ENCODE peak calls at places on chromosomes 3 and 15, in six cellular contexts. One of them, this sample, is unnamed.
A peak's percentile ranks its signal among the peaks of the same experiment; 100 is the strongest.

GRCh38 chr3:105827101-105827634 is 41.6 kb downstream of the CBLB start:
- DNase-seq in heart left ventricle: no peak
- DNase-seq in NCI-H1436: no peak
- DNase-seq in fibroblast of pulmonary artery: peak; percentile 81
- DNase-seq in psoas muscle: no peak
- DNase-seq in NCI-H526: no peak
- DNase-seq in this sample: no peak

GRCh38 chr15:97875513-97876285 is 84.8 kb upstream of the ARRDC4 start:
- DNase-seq in NCI-H526: no peak
- DNase-seq in psoas muscle: no peak
- DNase-seq in fibroblast of pulmonary artery: no peak
- DNase-seq in NCI-H1436: peak; percentile 15
- DNase-seq in heart left ventricle: peak; percentile 71
- DNase-seq in this sample: no peak

GRCh38 chr3:99504258-99504657 is 134.1 kb upstream of the COL8A1 start:
- DNase-seq in NCI-H1436: no peak
- DNase-seq in fibroblast of pulmonary artery: no peak
- DNase-seq in psoas muscle: no peak
- DNase-seq in NCI-H526: no peak
- DNase-seq in heart left ventricle: no peak
- DNase-seq in this sample: no peak

GRCh38 chr3:63960048-63960711 is 48.0 kb upstream of the SCAANT1 start:
- DNase-seq in NCI-H526: no peak
- DNase-seq in NCI-H1436: no peak
- DNase-seq in psoas muscle: peak; percentile 61
- DNase-seq in fibroblast of pulmonary artery: peak; percentile 77
- DNase-seq in heart left ventricle: peak; percentile 46
- DNase-seq in this sample: no peak

GRCh38 chr15:92091155-92091734 is 237.7 kb downstream of the SLCO3A1 start:
- DNase-seq in NCI-H1436: no peak
- DNase-seq in NCI-H526: peak; percentile 83
- DNase-seq in psoas muscle: no peak
- DNase-seq in heart left ventricle: peak; percentile 67
- DNase-seq in fibroblast of pulmonary artery: peak; percentile 41
- DNase-seq in this sample: peak; percentile 41

GRCh38 chr15:80576519-80577090 is 118.5 kb upstream of the ABHD17C start:
- DNase-seq in NCI-H1436: no peak
- DNase-seq in fibroblast of pulmonary artery: no peak
- DNase-seq in heart left ventricle: no peak
- DNase-seq in psoas muscle: no peak
- DNase-seq in NCI-H526: no peak
- DNase-seq in this sample: no peak

GRCh38 chr3:156233875-156234274 is 113.5 kb downstream of the KCNAB1 start:
- DNase-seq in NCI-H526: no peak
- DNase-seq in NCI-H1436: no peak
- DNase-seq in fibroblast of pulmonary artery: no peak
- DNase-seq in psoas muscle: no peak
- DNase-seq in heart left ventricle: no peak
- DNase-seq in this sample: no peak

GRCh38 chr3:168714609-168715240 is 619.0 kb upstream of the GOLIM4 start:
- DNase-seq in NCI-H526: no peak
- DNase-seq in NCI-H1436: no peak
- DNase-seq in fibroblast of pulmonary artery: no peak
- DNase-seq in heart left ventricle: no peak
- DNase-seq in psoas muscle: no peak
- DNase-seq in this sample: no peak

GRCh38 chr3:59456852-59457485 is 407.1 kb upstream of the CFAP20DC start:
- DNase-seq in NCI-H1436: no peak
- DNase-seq in heart left ventricle: no peak
- DNase-seq in psoas muscle: no peak
- DNase-seq in NCI-H526: no peak
- DNase-seq in fibroblast of pulmonary artery: no peak
- DNase-seq in this sample: no peak

GRCh38 chr3:190261740-190262139 is 60.5 kb downstream of the CLDN1 start:
- DNase-seq in psoas muscle: no peak
- DNase-seq in heart left ventricle: no peak
- DNase-seq in NCI-H526: no peak
- DNase-seq in NCI-H1436: no peak
- DNase-seq in fibroblast of pulmonary artery: no peak
- DNase-seq in this sample: no peak

GRCh38 chr3:125357032-125357658 is 18.0 kb downstream of the ZNF148 start:
- DNase-seq in fibroblast of pulmonary artery: no peak
- DNase-seq in heart left ventricle: peak; percentile 76
- DNase-seq in NCI-H1436: no peak
- DNase-seq in NCI-H526: peak; percentile 78
- DNase-seq in psoas muscle: peak; percentile 74
- DNase-seq in this sample: no peak

GRCh38 chr15:83971967-83972366 is 263.6 kb upstream of the GOLGA6L4 start:
- DNase-seq in psoas muscle: no peak
- DNase-seq in fibroblast of pulmonary artery: no peak
- DNase-seq in NCI-H1436: no peak
- DNase-seq in heart left ventricle: no peak
- DNase-seq in NCI-H526: no peak
- DNase-seq in this sample: no peak

GRCh38 chr3:188421151-188421821 is 267.3 kb downstream of the LPP start:
- DNase-seq in fibroblast of pulmonary artery: peak; percentile 80
- DNase-seq in heart left ventricle: no peak
- DNase-seq in NCI-H526: no peak
- DNase-seq in psoas muscle: no peak
- DNase-seq in NCI-H1436: no peak
- DNase-seq in this sample: no peak

GRCh38 chr15:100341662-100342560 is at the start of gene ADAMTS17:
- DNase-seq in heart left ventricle: peak; percentile 95
- DNase-seq in NCI-H526: peak; percentile 97
- DNase-seq in psoas muscle: peak; percentile 98
- DNase-seq in NCI-H1436: peak; percentile 87
- DNase-seq in fibroblast of pulmonary artery: peak; percentile 95
- DNase-seq in this sample: no peak

GRCh38 chr3:73086071-73086494 is 24.6 kb downstream of the EBLN2 start:
- DNase-seq in fibroblast of pulmonary artery: peak; percentile 62
- DNase-seq in NCI-H526: peak; percentile 43
- DNase-seq in NCI-H1436: no peak
- DNase-seq in psoas muscle: no peak
- DNase-seq in heart left ventricle: no peak
- DNase-seq in this sample: no peak

GRCh38 chr3:15512173-15512572 is 9.3 kb downstream of the COLQ start:
- DNase-seq in NCI-H526: no peak
- DNase-seq in psoas muscle: peak; percentile 79
- DNase-seq in heart left ventricle: peak; percentile 69
- DNase-seq in NCI-H1436: peak; percentile 76
- DNase-seq in fibroblast of pulmonary artery: peak; percentile 47
- DNase-seq in this sample: peak; percentile 61

GRCh38 chr3:62601238-62601856 is 228.0 kb upstream of the FEZF2 start:
- DNase-seq in NCI-H1436: no peak
- DNase-seq in heart left ventricle: no peak
- DNase-seq in psoas muscle: no peak
- DNase-seq in fibroblast of pulmonary artery: peak; percentile 66
- DNase-seq in NCI-H526: peak; percentile 55
- DNase-seq in this sample: no peak

GRCh38 chr3:127050733-127051132 is 67.8 kb downstream of the PLXNA1 start:
- DNase-seq in heart left ventricle: peak; percentile 8
- DNase-seq in NCI-H1436: no peak
- DNase-seq in psoas muscle: peak; percentile 40
- DNase-seq in fibroblast of pulmonary artery: no peak
- DNase-seq in NCI-H526: no peak
- DNase-seq in this sample: no peak

GRCh38 chr15:35117508-35118280 is 32.6 kb upstream of the NANOGP8 start:
- DNase-seq in psoas muscle: no peak
- DNase-seq in NCI-H1436: no peak
- DNase-seq in NCI-H526: peak; percentile 34
- DNase-seq in heart left ventricle: no peak
- DNase-seq in fibroblast of pulmonary artery: no peak
- DNase-seq in this sample: no peak

GRCh38 chr3:87175662-87176230 is 51.4 kb upstream of the CHMP2B start:
- DNase-seq in NCI-H1436: no peak
- DNase-seq in fibroblast of pulmonary artery: no peak
- DNase-seq in NCI-H526: no peak
- DNase-seq in heart left ventricle: no peak
- DNase-seq in psoas muscle: no peak
- DNase-seq in this sample: no peak

GRCh38 chr3:12655701-12656100 is 8.2 kb downstream of the RAF1 start:
- DNase-seq in psoas muscle: no peak
- DNase-seq in fibroblast of pulmonary artery: no peak
- DNase-seq in heart left ventricle: no peak
- DNase-seq in NCI-H526: no peak
- DNase-seq in NCI-H1436: no peak
- DNase-seq in this sample: no peak

GRCh38 chr3:88248658-88249057 is 98.9 kb downstream of the C3orf38 start:
- DNase-seq in fibroblast of pulmonary artery: no peak
- DNase-seq in NCI-H1436: no peak
- DNase-seq in NCI-H526: no peak
- DNase-seq in psoas muscle: no peak
- DNase-seq in heart left ventricle: no peak
- DNase-seq in this sample: no peak

GRCh38 chr3:134904796-134905646 is 110.0 kb downstream of the EPHB1 start:
- DNase-seq in NCI-H1436: no peak
- DNase-seq in NCI-H526: no peak
- DNase-seq in heart left ventricle: no peak
- DNase-seq in fibroblast of pulmonary artery: no peak
- DNase-seq in psoas muscle: no peak
- DNase-seq in this sample: no peak

GRCh38 chr3:100072328-100073048 is 41.8 kb downstream of the FILIP1L start:
- DNase-seq in NCI-H1436: no peak
- DNase-seq in fibroblast of pulmonary artery: no peak
- DNase-seq in NCI-H526: no peak
- DNase-seq in heart left ventricle: no peak
- DNase-seq in psoas muscle: no peak
- DNase-seq in this sample: no peak

GRCh38 chr3:105611304-105612192 is 244.8 kb downstream of the ALCAM start:
- DNase-seq in heart left ventricle: no peak
- DNase-seq in NCI-H526: peak; percentile 84
- DNase-seq in fibroblast of pulmonary artery: no peak
- DNase-seq in psoas muscle: no peak
- DNase-seq in NCI-H1436: no peak
- DNase-seq in this sample: peak; percentile 30

GRCh38 chr3:195899701-195900425 is 8.5 kb downstream of the TNK2 start:
- DNase-seq in heart left ventricle: no peak
- DNase-seq in fibroblast of pulmonary artery: no peak
- DNase-seq in psoas muscle: peak; percentile 51
- DNase-seq in NCI-H1436: no peak
- DNase-seq in NCI-H526: no peak
- DNase-seq in this sample: no peak

GRCh38 chr3:10193692-10194327 is 29.1 kb downstream of the IRAK2 start:
- DNase-seq in heart left ventricle: no peak
- DNase-seq in psoas muscle: no peak
- DNase-seq in fibroblast of pulmonary artery: no peak
- DNase-seq in NCI-H1436: no peak
- DNase-seq in NCI-H526: no peak
- DNase-seq in this sample: no peak

GRCh38 chr15:31853370-31853769 is 176.9 kb upstream of the CHRNA7 start:
- DNase-seq in heart left ventricle: no peak
- DNase-seq in NCI-H526: no peak
- DNase-seq in psoas muscle: no peak
- DNase-seq in fibroblast of pulmonary artery: no peak
- DNase-seq in NCI-H1436: no peak
- DNase-seq in this sample: no peak

GRCh38 chr3:180358179-180358578 is 243.8 kb upstream of the TTC14 start:
- DNase-seq in NCI-H526: no peak
- DNase-seq in NCI-H1436: no peak
- DNase-seq in heart left ventricle: no peak
- DNase-seq in fibroblast of pulmonary artery: no peak
- DNase-seq in psoas muscle: no peak
- DNase-seq in this sample: no peak

GRCh38 chr3:58722526-58722925 is 56.0 kb upstream of the FAM3D start:
- DNase-seq in psoas muscle: no peak
- DNase-seq in heart left ventricle: no peak
- DNase-seq in NCI-H1436: no peak
- DNase-seq in fibroblast of pulmonary artery: no peak
- DNase-seq in NCI-H526: no peak
- DNase-seq in this sample: no peak

GRCh38 chr3:106161236-106161635 is 292.4 kb upstream of the CBLB start:
- DNase-seq in psoas muscle: no peak
- DNase-seq in NCI-H526: no peak
- DNase-seq in NCI-H1436: no peak
- DNase-seq in fibroblast of pulmonary artery: no peak
- DNase-seq in heart left ventricle: no peak
- DNase-seq in this sample: no peak

This sample was measured in NCI-H510A.